ENCODE peak calls at places on chromosomes 3 and 15, in eight cellular contexts. One of them, this sample, is unnamed.

GRCh38 chr3:189842681-189843602 is 211.8 kb downstream of the TP63 start:
- DNase-seq in GM23248: no peak
- DNase-seq in lung microvascular endothelial cell: no peak
- DNase-seq in cardiac fibroblast: no peak
- DNase-seq in GM23338: no peak
- DNase-seq in effector CD4-positive, alpha-beta T cell: no peak
- DNase-seq in NCI-H345: no peak
- DNase-seq in nephron progenitor cell: no peak
- DNase-seq in this sample: no peak

GRCh38 chr15:82646250-82647044 is 716 bp downstream of the CPEB1 start:
- DNase-seq in GM23248: peak
- DNase-seq in lung microvascular endothelial cell: no peak
- DNase-seq in cardiac fibroblast: no peak
- DNase-seq in GM23338: peak
- DNase-seq in effector CD4-positive, alpha-beta T cell: no peak
- DNase-seq in NCI-H345: peak
- DNase-seq in nephron progenitor cell: peak
- DNase-seq in this sample: peak

GRCh38 chr3:192444096-192444790 is 283.1 kb downstream of the FGF12 start:
- DNase-seq in GM23248: peak
- DNase-seq in lung microvascular endothelial cell: peak
- DNase-seq in cardiac fibroblast: peak
- DNase-seq in GM23338: peak
- DNase-seq in effector CD4-positive, alpha-beta T cell: peak
- DNase-seq in NCI-H345: peak
- DNase-seq in nephron progenitor cell: peak
- DNase-seq in this sample: peak

GRCh38 chr15:31457631-31458526 is 131.2 kb downstream of the KLF13 start:
- DNase-seq in GM23248: peak
- DNase-seq in lung microvascular endothelial cell: peak
- DNase-seq in cardiac fibroblast: peak
- DNase-seq in GM23338: no peak
- DNase-seq in effector CD4-positive, alpha-beta T cell: no peak
- DNase-seq in NCI-H345: no peak
- DNase-seq in nephron progenitor cell: no peak
- DNase-seq in this sample: no peak

GRCh38 chr3:14525685-14526631 is 14.2 kb downstream of the GRIP2 start:
- DNase-seq in GM23248: peak
- DNase-seq in lung microvascular endothelial cell: peak
- DNase-seq in cardiac fibroblast: peak
- DNase-seq in GM23338: no peak
- DNase-seq in effector CD4-positive, alpha-beta T cell: no peak
- DNase-seq in NCI-H345: no peak
- DNase-seq in nephron progenitor cell: no peak
- DNase-seq in this sample: no peak

GRCh38 chr3:8964436-8965370 is 1.4 kb upstream of the RAD18 start:
- DNase-seq in GM23248: peak
- DNase-seq in lung microvascular endothelial cell: peak
- DNase-seq in cardiac fibroblast: peak
- DNase-seq in GM23338: peak
- DNase-seq in effector CD4-positive, alpha-beta T cell: no peak
- DNase-seq in NCI-H345: no peak
- DNase-seq in nephron progenitor cell: no peak
- DNase-seq in this sample: no peak

GRCh38 chr15:33910741-33911140 is 57.6 kb upstream of the CHRM5 start:
- DNase-seq in GM23248: peak
- DNase-seq in lung microvascular endothelial cell: peak
- DNase-seq in cardiac fibroblast: no peak
- DNase-seq in GM23338: no peak
- DNase-seq in effector CD4-positive, alpha-beta T cell: no peak
- DNase-seq in NCI-H345: no peak
- DNase-seq in nephron progenitor cell: no peak
- DNase-seq in this sample: no peak

GRCh38 chr3:89380006-89380405 is 272.6 kb downstream of the EPHA3 start:
- DNase-seq in GM23248: peak
- DNase-seq in lung microvascular endothelial cell: no peak
- DNase-seq in cardiac fibroblast: peak
- DNase-seq in GM23338: no peak
- DNase-seq in effector CD4-positive, alpha-beta T cell: no peak
- DNase-seq in NCI-H345: no peak
- DNase-seq in nephron progenitor cell: no peak
- DNase-seq in this sample: no peak

GRCh38 chr3:99674086-99674789 is 35.8 kb downstream of the COL8A1 start:
- DNase-seq in GM23248: peak
- DNase-seq in lung microvascular endothelial cell: peak
- DNase-seq in cardiac fibroblast: peak
- DNase-seq in GM23338: no peak
- DNase-seq in effector CD4-positive, alpha-beta T cell: no peak
- DNase-seq in NCI-H345: no peak
- DNase-seq in nephron progenitor cell: no peak
- DNase-seq in this sample: no peak

GRCh38 chr15:50685191-50685975 is 1.2 kb downstream of the TRPM7 start:
- DNase-seq in GM23248: peak
- DNase-seq in lung microvascular endothelial cell: peak
- DNase-seq in cardiac fibroblast: peak
- DNase-seq in GM23338: peak
- DNase-seq in effector CD4-positive, alpha-beta T cell: no peak
- DNase-seq in NCI-H345: no peak
- DNase-seq in nephron progenitor cell: no peak
- DNase-seq in this sample: no peak

GRCh38 chr3:49883992-49884391 is 14.3 kb upstream of the CAMKV start:
- DNase-seq in GM23248: peak
- DNase-seq in lung microvascular endothelial cell: no peak
- DNase-seq in cardiac fibroblast: no peak
- DNase-seq in GM23338: no peak
- DNase-seq in effector CD4-positive, alpha-beta T cell: no peak
- DNase-seq in NCI-H345: no peak
- DNase-seq in nephron progenitor cell: no peak
- DNase-seq in this sample: no peak

GRCh38 chr15:52183562-52184173 is 7.5 kb downstream of the GNB5 start:
- DNase-seq in GM23248: peak
- DNase-seq in lung microvascular endothelial cell: peak
- DNase-seq in cardiac fibroblast: peak
- DNase-seq in GM23338: peak
- DNase-seq in effector CD4-positive, alpha-beta T cell: no peak
- DNase-seq in NCI-H345: no peak
- DNase-seq in nephron progenitor cell: peak
- DNase-seq in this sample: no peak

GRCh38 chr3:177681156-177681555 is 483.9 kb upstream of the TBL1XR1 start:
- DNase-seq in GM23248: no peak
- DNase-seq in lung microvascular endothelial cell: peak
- DNase-seq in cardiac fibroblast: peak
- DNase-seq in GM23338: no peak
- DNase-seq in effector CD4-positive, alpha-beta T cell: no peak
- DNase-seq in NCI-H345: no peak
- DNase-seq in nephron progenitor cell: no peak
- DNase-seq in this sample: no peak

GRCh38 chr3:39134305-39134704 is 19.1 kb downstream of the CSRNP1 start:
- DNase-seq in GM23248: no peak
- DNase-seq in lung microvascular endothelial cell: no peak
- DNase-seq in cardiac fibroblast: no peak
- DNase-seq in GM23338: no peak
- DNase-seq in effector CD4-positive, alpha-beta T cell: no peak
- DNase-seq in NCI-H345: no peak
- DNase-seq in nephron progenitor cell: no peak
- DNase-seq in this sample: no peak

GRCh38 chr15:94416829-94417228 is 185.5 kb downstream of the MCTP2 start:
- DNase-seq in GM23248: no peak
- DNase-seq in lung microvascular endothelial cell: no peak
- DNase-seq in cardiac fibroblast: no peak
- DNase-seq in GM23338: no peak
- DNase-seq in effector CD4-positive, alpha-beta T cell: no peak
- DNase-seq in NCI-H345: no peak
- DNase-seq in nephron progenitor cell: no peak
- DNase-seq in this sample: peak

GRCh38 chr3:107561980-107562379 is 39.2 kb downstream of the BBX start:
- DNase-seq in GM23248: peak
- DNase-seq in lung microvascular endothelial cell: peak
- DNase-seq in cardiac fibroblast: no peak
- DNase-seq in GM23338: no peak
- DNase-seq in effector CD4-positive, alpha-beta T cell: no peak
- DNase-seq in NCI-H345: no peak
- DNase-seq in nephron progenitor cell: no peak
- DNase-seq in this sample: no peak

GRCh38 chr15:83098079-83098478 is 9.4 kb upstream of the TM6SF1 start:
- DNase-seq in GM23248: no peak
- DNase-seq in lung microvascular endothelial cell: no peak
- DNase-seq in cardiac fibroblast: no peak
- DNase-seq in GM23338: no peak
- DNase-seq in effector CD4-positive, alpha-beta T cell: no peak
- DNase-seq in NCI-H345: no peak
- DNase-seq in nephron progenitor cell: no peak
- DNase-seq in this sample: no peak

GRCh38 chr3:61997112-61997511 is 376.2 kb downstream of the FEZF2 start:
- DNase-seq in GM23248: peak
- DNase-seq in lung microvascular endothelial cell: no peak
- DNase-seq in cardiac fibroblast: peak
- DNase-seq in GM23338: no peak
- DNase-seq in effector CD4-positive, alpha-beta T cell: no peak
- DNase-seq in NCI-H345: no peak
- DNase-seq in nephron progenitor cell: no peak
- DNase-seq in this sample: no peak

GRCh38 chr15:97866994-97867393 is 93.5 kb upstream of the ARRDC4 start:
- DNase-seq in GM23248: no peak
- DNase-seq in lung microvascular endothelial cell: no peak
- DNase-seq in cardiac fibroblast: no peak
- DNase-seq in GM23338: no peak
- DNase-seq in effector CD4-positive, alpha-beta T cell: no peak
- DNase-seq in NCI-H345: peak
- DNase-seq in nephron progenitor cell: no peak
- DNase-seq in this sample: no peak

GRCh38 chr15:59680870-59681269 is 8.2 kb downstream of the BNIP2 start:
- DNase-seq in GM23248: no peak
- DNase-seq in lung microvascular endothelial cell: no peak
- DNase-seq in cardiac fibroblast: no peak
- DNase-seq in GM23338: no peak
- DNase-seq in effector CD4-positive, alpha-beta T cell: no peak
- DNase-seq in NCI-H345: no peak
- DNase-seq in nephron progenitor cell: no peak
- DNase-seq in this sample: no peak

GRCh38 chr15:98123834-98124233 is 163.3 kb downstream of the ARRDC4 start:
- DNase-seq in GM23248: peak
- DNase-seq in lung microvascular endothelial cell: no peak
- DNase-seq in cardiac fibroblast: no peak
- DNase-seq in GM23338: no peak
- DNase-seq in effector CD4-positive, alpha-beta T cell: no peak
- DNase-seq in NCI-H345: no peak
- DNase-seq in nephron progenitor cell: no peak
- DNase-seq in this sample: no peak

GRCh38 chr15:90425726-90426346 is 37.8 kb downstream of the IQGAP1 start:
- DNase-seq in GM23248: no peak
- DNase-seq in lung microvascular endothelial cell: no peak
- DNase-seq in cardiac fibroblast: peak
- DNase-seq in GM23338: peak
- DNase-seq in effector CD4-positive, alpha-beta T cell: no peak
- DNase-seq in NCI-H345: no peak
- DNase-seq in nephron progenitor cell: no peak
- DNase-seq in this sample: no peak

GRCh38 chr3:120928991-120929390 is 21.0 kb downstream of the STXBP5L start:
- DNase-seq in GM23248: no peak
- DNase-seq in lung microvascular endothelial cell: peak
- DNase-seq in cardiac fibroblast: no peak
- DNase-seq in GM23338: peak
- DNase-seq in effector CD4-positive, alpha-beta T cell: no peak
- DNase-seq in NCI-H345: no peak
- DNase-seq in nephron progenitor cell: no peak
- DNase-seq in this sample: no peak

GRCh38 chr3:29183346-29184087 is 97.4 kb upstream of the RBMS3 start:
- DNase-seq in GM23248: peak
- DNase-seq in lung microvascular endothelial cell: peak
- DNase-seq in cardiac fibroblast: peak
- DNase-seq in GM23338: no peak
- DNase-seq in effector CD4-positive, alpha-beta T cell: no peak
- DNase-seq in NCI-H345: no peak
- DNase-seq in nephron progenitor cell: no peak
- DNase-seq in this sample: no peak

GRCh38 chr3:65619391-65620298 is 419.1 kb downstream of the MAGI1 start:
- DNase-seq in GM23248: peak
- DNase-seq in lung microvascular endothelial cell: peak
- DNase-seq in cardiac fibroblast: peak
- DNase-seq in GM23338: peak
- DNase-seq in effector CD4-positive, alpha-beta T cell: no peak
- DNase-seq in NCI-H345: no peak
- DNase-seq in nephron progenitor cell: no peak
- DNase-seq in this sample: no peak

GRCh38 chr15:56767315-56767714 is 34.0 kb upstream of the ZNF280D start:
- DNase-seq in GM23248: peak
- DNase-seq in lung microvascular endothelial cell: peak
- DNase-seq in cardiac fibroblast: no peak
- DNase-seq in GM23338: no peak
- DNase-seq in effector CD4-positive, alpha-beta T cell: no peak
- DNase-seq in NCI-H345: no peak
- DNase-seq in nephron progenitor cell: no peak
- DNase-seq in this sample: no peak

GRCh38 chr15:66654718-66655375 is 47.2 kb upstream of the SMAD6 start:
- DNase-seq in GM23248: peak
- DNase-seq in lung microvascular endothelial cell: no peak
- DNase-seq in cardiac fibroblast: no peak
- DNase-seq in GM23338: peak
- DNase-seq in effector CD4-positive, alpha-beta T cell: no peak
- DNase-seq in NCI-H345: no peak
- DNase-seq in nephron progenitor cell: peak
- DNase-seq in this sample: no peak

This sample was measured in NCI-H1092.